ENCODE peak calls at places on chromosomes 5 and 9, in eight cellular contexts. T, V, K, P, I, L, R and D are unnamed samples. For H3K9me3, the result is how much of the 10 kb centered on the place peaks cover.

GRCh38 chr5:52864376-52864775 is 76.7 kb downstream of the ITGA1 start:
- DNase-seq in T (no peak), L (peak), R (no peak), K (peak), V (no peak), I (no peak), P (no peak), D (no peak)

GRCh38 chr9:109097156-109097555 is 22.6 kb downstream of the TMEM245 start:
- DNase-seq in V (no peak), I (no peak), L (no peak), K (no peak), P (no peak), R (no peak), T (no peak), D (no peak)

GRCh38 chr9:110875275-110875674 is 163.0 kb downstream of the LPAR1 start:
- DNase-seq in V (no peak), I (peak), K (no peak), T (peak), R (peak), P (no peak), L (no peak), D (no peak)

GRCh38 chr5:169071-169727 is 22.1 kb upstream of the LRRC14B start:
- DNase-seq in T (no peak), L (peak), I (no peak), P (no peak), K (no peak), R (no peak), V (peak), D (no peak)

GRCh38 chr5:143314123-143314522 is 89.4 kb downstream of the NR3C1 start:
- DNase-seq in T (no peak), R (no peak), V (no peak), I (no peak), P (no peak), K (no peak), L (no peak), D (no peak)

GRCh38 chr9:28735943-28736342 is 1162.7 kb upstream of the C9orf72 start:
- DNase-seq in I (no peak), L (no peak), P (no peak), V (no peak), R (no peak), T (no peak), K (no peak), D (no peak)

GRCh38 chr9:99866398-99866797 is 40.1 kb upstream of the STX17 start:
- DNase-seq in R (no peak), I (no peak), T (no peak), V (no peak), P (no peak), K (peak), L (no peak), D (no peak)

GRCh38 chr5:94153736-94154450 is 412.5 kb upstream of the POU5F2 start:
- DNase-seq in K (peak), R (no peak), L (peak), V (no peak), I (no peak), T (no peak), P (no peak), D (no peak)

GRCh38 chr9:79551999-79552398 is 19.8 kb upstream of the TLE4 start:
- DNase-seq in V (no peak), K (no peak), I (no peak), P (no peak), L (no peak), R (no peak), T (no peak), D (no peak)

GRCh38 chr5:59390074-59390659 is 503.4 kb downstream of the PDE4D start:
- DNase-seq in P (no peak), T (peak), R (no peak), K (peak), I (no peak), L (peak), V (no peak), D (no peak)

GRCh38 chr9:70954126-70954525 is 167.3 kb downstream of the TRPM3 start:
- DNase-seq in I (no peak), P (no peak), T (no peak), L (peak), K (peak), R (no peak), V (no peak), D (no peak)

GRCh38 chr9:1429328-1429727 is 379.2 kb downstream of the DMRT2 start:
- DNase-seq in T (no peak), K (no peak), L (no peak), I (peak), V (no peak), P (no peak), R (peak), D (no peak)

GRCh38 chr9:113895526-113895925 is 19.4 kb downstream of the ZNF618 start:
- DNase-seq in K (peak), L (peak), R (no peak), T (no peak), I (no peak), P (no peak), V (no peak), D (no peak)

DNA sequence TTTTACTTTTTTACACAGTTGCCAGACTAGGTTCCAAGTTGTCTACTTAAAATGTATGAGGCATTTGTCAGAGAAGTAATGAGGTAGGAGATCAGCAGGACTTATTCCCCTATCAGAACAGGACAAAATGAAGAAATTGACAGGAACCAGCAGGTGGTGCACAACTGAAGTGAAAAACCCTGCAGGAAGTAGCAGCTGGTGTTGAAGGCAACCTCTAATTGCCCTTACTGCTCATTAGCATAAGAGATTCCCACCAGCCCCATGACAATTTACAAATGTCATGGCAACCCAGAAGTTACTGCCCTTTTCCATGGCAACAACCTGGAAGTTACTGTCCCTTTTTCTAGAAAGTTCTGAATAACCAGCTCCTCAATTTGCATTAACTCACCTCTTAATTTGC is 5.4 kb downstream of the PCDHB15 start:
- DNase-seq in K (peak), L (no peak), I (no peak), V (no peak), T (no peak), R (no peak), P (no peak), D (no peak)
- H3K9me3 ChIP-seq in K (half or more), L (under half), I (half or more), V (half or more), T (under half), R (under half), P (under half), D (under half)

GRCh38 chr5:30849801-30850370 is 343.6 kb upstream of the CDH6 start:
- DNase-seq in R (no peak), V (no peak), K (no peak), I (no peak), P (no peak), L (peak), T (no peak), D (no peak)
- H3K9me3 ChIP-seq in R (under half), V (under half), K (under half), I (under half), P (under half), L (under half), T (under half), D (under half)

GRCh38 chr5:56746553-56746952 is 68.8 kb upstream of the MAP3K1 start:
- DNase-seq in T (no peak), V (no peak), P (no peak), I (no peak), L (no peak), K (no peak), R (no peak), D (no peak)
- H3K9me3 ChIP-seq in T (under half), V (under half), P (under half), I (under half), L (under half), K (under half), R (under half), D (under half)

GRCh38 chr5:178793156-178793555 is 62.7 kb upstream of the ZNF354A start:
- DNase-seq in L (no peak), R (peak), V (no peak), K (peak), T (peak), P (no peak), I (peak), D (no peak)

GRCh38 chr5:178796165-178796945 is 63.4 kb upstream of the ZNF354B start:
- DNase-seq in K (no peak), L (no peak), T (no peak), V (no peak), R (no peak), I (no peak), P (no peak), D (no peak)

GRCh38 chr5:178791976-178792375 is 61.5 kb upstream of the ZNF354A start:
- DNase-seq in R (no peak), L (no peak), K (no peak), I (no peak), V (no peak), P (no peak), T (no peak), D (no peak)

GRCh38 chr5:178794433-178794832 is 64.0 kb upstream of the ZNF354A start:
- DNase-seq in V (no peak), K (no peak), R (no peak), I (no peak), L (no peak), T (no peak), P (no peak), D (no peak)

DNA sequence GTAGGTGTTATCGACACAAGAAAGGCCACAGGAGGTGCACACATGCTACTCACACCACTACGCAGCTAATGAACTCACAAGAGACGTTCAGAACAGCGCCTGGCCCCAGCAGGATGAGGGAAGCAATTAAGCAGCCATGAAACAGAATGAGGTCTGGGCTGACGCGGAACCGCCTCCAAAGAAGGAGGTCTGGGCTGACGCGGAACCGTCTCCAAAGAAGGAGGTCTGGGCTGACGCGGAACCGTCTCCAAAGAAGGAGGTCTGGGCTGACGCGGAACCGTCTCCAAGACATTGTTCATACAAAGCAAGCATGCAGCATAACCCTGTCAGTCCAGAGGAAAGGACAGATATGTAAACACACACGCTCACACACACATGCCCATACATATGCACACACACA is 63.2 kb upstream of the ZNF354A start:
- DNase-seq in V (no peak), L (no peak), K (no peak), T (no peak), I (no peak), P (no peak), R (no peak), D (no peak)
- H3K9me3 ChIP-seq in V (under half), L (half or more), K (under half), T (under half), I (under half), P (under half), R (under half), D (under half)

GRCh38 chr5:4442221-4442620 is 697.9 kb upstream of the ADAMTS16 start:
- DNase-seq in T (no peak), R (no peak), K (no peak), I (no peak), P (no peak), V (no peak), L (no peak), D (no peak)

DNA sequence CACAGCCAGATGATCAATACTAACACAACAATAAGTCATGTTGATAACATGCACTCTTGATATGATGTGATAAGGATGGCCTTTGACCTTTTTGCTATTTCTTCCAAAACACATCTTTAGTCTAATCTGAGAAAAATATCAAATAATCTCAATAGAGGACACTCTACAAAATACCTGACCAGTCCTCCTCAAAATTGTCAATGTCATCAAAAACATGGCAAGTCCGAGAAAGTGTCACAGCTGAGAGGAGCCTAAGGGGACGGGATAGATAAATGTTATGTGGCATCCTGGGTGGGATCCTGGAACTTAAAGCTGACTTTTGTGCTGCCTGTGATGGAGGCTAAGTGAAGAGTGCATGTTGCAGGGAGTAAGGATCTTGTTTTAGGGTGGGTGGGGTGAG is 699.6 kb upstream of the ADAMTS16 start:
- DNase-seq in V (no peak), I (no peak), K (no peak), R (no peak), T (no peak), P (no peak), L (no peak), D (no peak)
- H3K9me3 ChIP-seq in V (under half), I (under half), K (under half), R (under half), T (under half), P (under half), L (under half), D (under half)

GRCh38 chr5:2332521-2332920 is 419.0 kb downstream of the IRX2 start:
- DNase-seq in R (no peak), V (no peak), P (no peak), I (no peak), K (no peak), L (no peak), T (no peak), D (no peak)
- H3K9me3 ChIP-seq in R (under half), V (under half), P (under half), I (under half), K (under half), L (half or more), T (under half), D (under half)